ENCODE peak calls at places on chromosomes 3 and 15, in seven cellular contexts. L is A549, F is progenitor cell of endocrine pancreas, B is fibroblast of lung, V is cardiac muscle cell, G is transverse colon, N is PC-3. P is an unnamed sample.

GRCh38 chr15:101211897-101212296 is 40.0 kb downstream of the CHSY1 start:
- DNase-seq in G (no peak), N (no peak), L (no peak), B (no peak), V (no peak), F (no peak), P (no peak)

GRCh38 chr15:85800460-85801123 is 5.9 kb upstream of the KLHL25 start:
- DNase-seq in N (peak; percentile 93), F (no peak), L (peak; percentile 91), B (peak; percentile 47), V (peak; percentile 30), G (peak; percentile 84), P (peak; percentile 86)

GRCh38 chr15:90402230-90402629 is 14.2 kb downstream of the IQGAP1 start:
- DNase-seq in B (peak; percentile 87), G (no peak), L (no peak), V (peak; percentile 87), F (no peak), N (peak; percentile 92), P (peak; percentile 93)

GRCh38 chr15:77013786-77014136 is 18.8 kb downstream of the PSTPIP1 start:
- DNase-seq in V (no peak), L (no peak), G (peak; percentile 53), N (peak; percentile 12), F (no peak), B (no peak), P (peak; percentile 33)

GRCh38 chr3:156334841-156335545 is 214.6 kb downstream of the KCNAB1 start:
- DNase-seq in G (no peak), F (no peak), L (no peak), N (peak; percentile 30), B (no peak), V (no peak), P (no peak)

GRCh38 chr15:50145451-50145872 is 26.4 kb upstream of the ATP8B4 start:
- DNase-seq in F (no peak), G (no peak), N (peak; percentile 90), L (peak; percentile 65), B (peak; percentile 92), V (peak; percentile 91), P (peak; percentile 75)

GRCh38 chr3:172153335-172153861 is 114.0 kb downstream of the FNDC3B start:
- DNase-seq in L (peak; percentile 26), G (peak; percentile 87), V (peak; percentile 99), N (peak; percentile 97), F (no peak), B (peak; percentile 99), P (peak; percentile 94)

GRCh38 chr3:150828261-150828660 is 65.3 kb upstream of the SIAH2 start:
- DNase-seq in L (no peak), V (no peak), B (no peak), N (no peak), F (no peak), G (no peak), P (no peak)

GRCh38 chr3:24704496-24704895 is 209.8 kb upstream of the THRB start:
- DNase-seq in F (no peak), V (peak; percentile 47), L (no peak), N (peak; percentile 100), B (peak; percentile 64), G (no peak), P (peak; percentile 96)

GRCh38 chr3:8972614-8973013 is 9.3 kb upstream of the RAD18 start:
- DNase-seq in F (no peak), G (no peak), B (peak; percentile 52), L (no peak), N (peak; percentile 66), V (peak; percentile 47), P (peak; percentile 64)

GRCh38 chr3:43105597-43106292 is at the start of gene POMGNT2:
- DNase-seq in L (peak; percentile 85), G (peak; percentile 92), V (peak; percentile 86), B (peak; percentile 79), N (peak; percentile 96), F (peak; percentile 89), P (peak; percentile 87)

GRCh38 chr3:17116007-17116659 is 231.4 kb downstream of the PLCL2 start:
- DNase-seq in B (no peak), L (no peak), N (no peak), G (no peak), F (no peak), V (no peak), P (no peak)

GRCh38 chr3:99747915-99748314 is 69.7 kb upstream of the CMSS1 start:
- DNase-seq in F (no peak), G (no peak), V (peak; percentile 42), L (no peak), B (peak; percentile 58), N (peak; percentile 81), P (peak; percentile 49)

GRCh38 chr3:14166877-14167605 is 11.4 kb downstream of the XPC start:
- DNase-seq in N (no peak), V (no peak), B (no peak), L (no peak), G (no peak), F (no peak), P (peak; percentile 35)

GRCh38 chr15:67834249-67834592 is 5.6 kb downstream of the RNU6-1 start:
- DNase-seq in N (peak; percentile 27), G (no peak), F (no peak), B (no peak), V (no peak), L (no peak), P (no peak)

GRCh38 chr15:67833504-67834248 is 6.2 kb downstream of the RNU6-1 start:
- DNase-seq in V (peak; percentile 47), B (no peak), L (peak; percentile 75), N (peak; percentile 31), F (no peak), G (peak; percentile 52), P (peak; percentile 41)

GRCh38 chr15:67832965-67833503 is 6.8 kb downstream of the RNU6-1 start:
- DNase-seq in G (no peak), L (no peak), F (no peak), B (no peak), V (no peak), N (no peak), P (no peak)

GRCh38 chr15:67831363-67831762 is 6.1 kb downstream of the SKOR1 start:
- DNase-seq in G (no peak), F (no peak), B (no peak), L (no peak), V (no peak), N (no peak), P (no peak)

GRCh38 chr15:67832031-67832551 is 6.8 kb downstream of the SKOR1 start:
- DNase-seq in V (peak; percentile 56), N (peak; percentile 54), L (no peak), F (no peak), G (no peak), B (peak; percentile 41), P (peak; percentile 53)
- TF ChIP-seq CTCF in V (peak; percentile 51), N (peak; percentile 51), L (peak; percentile 39), F (peak; percentile 37), G (peak; percentile 21), B (peak; percentile 33), P (peak; percentile 28)

GRCh38 chr3:20511863-20512262 is 325.9 kb upstream of the SGO1 start:
- DNase-seq in F (no peak), L (peak; percentile 9), N (peak; percentile 76), V (peak; percentile 75), B (peak; percentile 75), G (no peak), P (peak; percentile 62)
- TF ChIP-seq CTCF in F (peak; percentile 67), L (peak; percentile 55), N (peak; percentile 87), V (peak; percentile 56), B (peak; percentile 64), G (peak; percentile 22), P (peak; percentile 76)

DNA sequence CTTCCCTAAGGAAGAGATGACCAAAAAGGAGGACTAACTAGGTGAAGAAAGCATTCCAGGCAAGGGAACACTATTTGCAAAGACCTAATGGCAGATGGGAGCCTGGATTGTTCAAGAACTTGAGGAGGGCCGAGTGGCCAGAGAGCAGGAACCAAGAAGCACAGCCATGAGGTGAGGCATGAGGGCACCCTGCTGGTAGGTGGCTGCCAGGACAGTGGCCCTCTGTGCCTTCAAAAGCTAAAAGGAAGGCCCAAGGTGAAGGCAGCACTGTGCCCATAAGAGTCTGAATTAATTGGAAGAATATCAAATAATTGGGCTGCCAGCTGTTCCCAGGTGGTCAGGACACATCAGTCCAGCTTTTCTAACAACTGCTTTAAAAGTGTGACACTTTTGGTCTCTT is 27.9 kb upstream of the CTDSPL start:
- DNase-seq in B (no peak), V (no peak), F (no peak), N (no peak), G (no peak), L (peak; percentile 10), P (no peak)
- TF ChIP-seq CTCF in B (peak; percentile 11), V (no peak), F (peak; percentile 22), N (peak; percentile 49), G (peak; percentile 18), L (peak; percentile 7), P (no peak)

GRCh38 chr3:170222647-170223541 is 670 bp downstream of the PRKCI start:
- DNase-seq in L (peak; percentile 69), G (peak; percentile 37), F (no peak), B (peak; percentile 45), V (peak; percentile 20), N (peak; percentile 48), P (peak; percentile 47)
- TF ChIP-seq CTCF in L (no peak), G (no peak), F (peak; percentile 20), B (no peak), V (no peak), N (no peak), P (no peak)

DNA sequence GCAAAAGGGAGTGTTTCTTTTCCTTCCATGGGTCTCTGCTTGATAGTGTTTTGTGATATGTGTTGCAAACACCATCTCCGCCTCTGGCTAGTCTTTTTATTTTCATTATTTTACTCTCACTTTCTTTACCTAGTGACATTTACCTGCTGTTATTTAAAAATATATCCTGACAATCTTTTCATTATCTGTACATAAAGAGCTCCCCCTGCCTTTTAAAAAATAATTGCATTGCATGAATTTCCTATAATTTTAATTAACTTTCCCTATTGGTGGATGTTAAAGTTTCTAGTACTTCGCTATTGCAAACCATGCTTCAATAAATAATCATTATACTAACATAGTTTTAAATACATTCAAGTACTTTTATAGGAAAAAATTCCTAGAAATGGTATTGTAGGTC is 48.8 kb upstream of the GCNT3 start:
- DNase-seq in L (no peak), B (no peak), N (no peak), V (no peak), G (no peak), F (no peak), P (no peak)
- TF ChIP-seq CTCF in L (peak; percentile 32), B (no peak), N (peak; percentile 49), V (peak; percentile 26), G (no peak), F (no peak), P (peak; percentile 22)

P was measured in MCF 10A.